ENCODE peak calls at places on chromosomes 5 and 9, in seven cellular contexts. One of them, this sample, is unnamed.

GRCh38 chr5:36928947-36929346 is 52.4 kb downstream of the NIPBL start:
- DNase-seq in NB4: no peak
- DNase-seq in IMR-90: peak; percentile 86
- DNase-seq in AG10803: peak; percentile 51
- DNase-seq in heart right ventricle: no peak
- DNase-seq in lower lobe of right lung: no peak
- DNase-seq in upper lobe of right lung: no peak
- DNase-seq in this sample: peak; percentile 60

GRCh38 chr5:167652690-167653089 is 638.8 kb upstream of the WWC1 start:
- DNase-seq in IMR-90: peak; percentile 42
- DNase-seq in NB4: no peak
- DNase-seq in heart right ventricle: no peak
- DNase-seq in lower lobe of right lung: no peak
- DNase-seq in AG10803: no peak
- DNase-seq in upper lobe of right lung: no peak
- DNase-seq in this sample: no peak

GRCh38 chr5:15492545-15492944 is 7.4 kb upstream of the FBXL7 start:
- DNase-seq in AG10803: no peak
- DNase-seq in heart right ventricle: no peak
- DNase-seq in upper lobe of right lung: no peak
- DNase-seq in IMR-90: no peak
- DNase-seq in lower lobe of right lung: no peak
- DNase-seq in NB4: no peak
- DNase-seq in this sample: peak; percentile 7

GRCh38 chr5:35141739-35142138 is 88.5 kb downstream of the PRLR start:
- DNase-seq in upper lobe of right lung: no peak
- DNase-seq in IMR-90: no peak
- DNase-seq in NB4: no peak
- DNase-seq in lower lobe of right lung: no peak
- DNase-seq in heart right ventricle: no peak
- DNase-seq in AG10803: no peak
- DNase-seq in this sample: no peak

GRCh38 chr9:89579741-89580395 is 24.9 kb upstream of the GADD45G start:
- DNase-seq in lower lobe of right lung: no peak
- DNase-seq in IMR-90: no peak
- DNase-seq in heart right ventricle: no peak
- DNase-seq in upper lobe of right lung: no peak
- DNase-seq in NB4: peak; percentile 71
- DNase-seq in AG10803: no peak
- DNase-seq in this sample: no peak

GRCh38 chr5:2759696-2760461 is 8.4 kb upstream of the IRX2 start:
- DNase-seq in AG10803: no peak
- DNase-seq in lower lobe of right lung: no peak
- DNase-seq in NB4: no peak
- DNase-seq in IMR-90: no peak
- DNase-seq in heart right ventricle: no peak
- DNase-seq in upper lobe of right lung: no peak
- DNase-seq in this sample: no peak

GRCh38 chr5:134530375-134531077 is 5.1 kb downstream of the JADE2 start:
- DNase-seq in heart right ventricle: peak; percentile 52
- DNase-seq in lower lobe of right lung: no peak
- DNase-seq in IMR-90: peak; percentile 76
- DNase-seq in upper lobe of right lung: no peak
- DNase-seq in AG10803: peak; percentile 46
- DNase-seq in NB4: no peak
- DNase-seq in this sample: no peak

GRCh38 chr5:133240425-133241091 is 188.7 kb downstream of the HSPA4 start:
- DNase-seq in NB4: peak; percentile 91
- DNase-seq in lower lobe of right lung: no peak
- DNase-seq in heart right ventricle: peak; percentile 14
- DNase-seq in AG10803: peak; percentile 83
- DNase-seq in upper lobe of right lung: no peak
- DNase-seq in IMR-90: peak; percentile 99
- DNase-seq in this sample: peak; percentile 97

GRCh38 chr5:132751971-132752580 is 4.8 kb downstream of the CCNI2 start:
- DNase-seq in lower lobe of right lung: no peak
- DNase-seq in IMR-90: no peak
- DNase-seq in NB4: no peak
- DNase-seq in AG10803: no peak
- DNase-seq in heart right ventricle: no peak
- DNase-seq in upper lobe of right lung: no peak
- DNase-seq in this sample: no peak

GRCh38 chr9:37911271-37911681 is 7.3 kb upstream of the SLC25A51 start:
- DNase-seq in AG10803: peak; percentile 19
- DNase-seq in heart right ventricle: no peak
- DNase-seq in IMR-90: peak; percentile 41
- DNase-seq in upper lobe of right lung: no peak
- DNase-seq in lower lobe of right lung: no peak
- DNase-seq in NB4: no peak
- DNase-seq in this sample: no peak

GRCh38 chr5:87951661-87952060 is 317.0 kb downstream of the TMEM161B start:
- DNase-seq in NB4: no peak
- DNase-seq in lower lobe of right lung: no peak
- DNase-seq in IMR-90: no peak
- DNase-seq in AG10803: no peak
- DNase-seq in upper lobe of right lung: no peak
- DNase-seq in heart right ventricle: no peak
- DNase-seq in this sample: no peak

GRCh38 chr9:77433675-77434445 is 214.3 kb downstream of the GNA14 start:
- DNase-seq in AG10803: peak; percentile 74
- DNase-seq in upper lobe of right lung: peak; percentile 76
- DNase-seq in heart right ventricle: peak; percentile 53
- DNase-seq in lower lobe of right lung: peak; percentile 68
- DNase-seq in IMR-90: peak; percentile 74
- DNase-seq in NB4: peak; percentile 75
- DNase-seq in this sample: peak; percentile 80

GRCh38 chr9:4435197-4435596 is 55.1 kb upstream of the SLC1A1 start:
- DNase-seq in IMR-90: peak; percentile 23
- DNase-seq in upper lobe of right lung: no peak
- DNase-seq in lower lobe of right lung: no peak
- DNase-seq in NB4: peak; percentile 40
- DNase-seq in AG10803: peak; percentile 84
- DNase-seq in heart right ventricle: no peak
- DNase-seq in this sample: peak; percentile 82

GRCh38 chr5:178535299-178536175 is 54.7 kb downstream of the COL23A1 start:
- DNase-seq in upper lobe of right lung: peak; percentile 63
- DNase-seq in heart right ventricle: peak; percentile 78
- DNase-seq in lower lobe of right lung: no peak
- DNase-seq in AG10803: peak; percentile 62
- DNase-seq in IMR-90: no peak
- DNase-seq in NB4: peak; percentile 92
- DNase-seq in this sample: no peak

GRCh38 chr5:138230981-138231589 is 18.0 kb upstream of the CDC23 start:
- DNase-seq in lower lobe of right lung: no peak
- DNase-seq in IMR-90: no peak
- DNase-seq in NB4: peak; percentile 38
- DNase-seq in heart right ventricle: peak; percentile 23
- DNase-seq in upper lobe of right lung: no peak
- DNase-seq in AG10803: peak; percentile 16
- DNase-seq in this sample: peak; percentile 79

GRCh38 chr5:56172225-56172624 is 60.9 kb downstream of the ANKRD55 start:
- DNase-seq in heart right ventricle: no peak
- DNase-seq in lower lobe of right lung: no peak
- DNase-seq in upper lobe of right lung: no peak
- DNase-seq in NB4: no peak
- DNase-seq in IMR-90: peak; percentile 59
- DNase-seq in AG10803: peak; percentile 84
- DNase-seq in this sample: peak; percentile 96

GRCh38 chr9:100129772-100130171 is 30.7 kb downstream of the INVS start:
- DNase-seq in AG10803: peak; percentile 29
- DNase-seq in NB4: no peak
- DNase-seq in IMR-90: no peak
- DNase-seq in lower lobe of right lung: no peak
- DNase-seq in heart right ventricle: no peak
- DNase-seq in upper lobe of right lung: no peak
- DNase-seq in this sample: no peak

GRCh38 chr5:14809369-14810144 is 62.0 kb downstream of the ANKH start:
- DNase-seq in NB4: peak; percentile 98
- DNase-seq in upper lobe of right lung: no peak
- DNase-seq in IMR-90: peak; percentile 93
- DNase-seq in lower lobe of right lung: peak; percentile 62
- DNase-seq in heart right ventricle: peak; percentile 66
- DNase-seq in AG10803: peak; percentile 85
- DNase-seq in this sample: peak; percentile 82

GRCh38 chr5:53076014-53076413 is 33.5 kb downstream of the MOCS2 start:
- DNase-seq in AG10803: peak; percentile 23
- DNase-seq in heart right ventricle: no peak
- DNase-seq in upper lobe of right lung: no peak
- DNase-seq in lower lobe of right lung: no peak
- DNase-seq in NB4: no peak
- DNase-seq in IMR-90: no peak
- DNase-seq in this sample: peak; percentile 44

GRCh38 chr5:56039985-56040384 is 45.2 kb upstream of the IL6ST start:
- DNase-seq in upper lobe of right lung: no peak
- DNase-seq in heart right ventricle: no peak
- DNase-seq in lower lobe of right lung: no peak
- DNase-seq in IMR-90: peak; percentile 51
- DNase-seq in AG10803: no peak
- DNase-seq in NB4: no peak
- DNase-seq in this sample: peak; percentile 80

GRCh38 chr9:113787871-113788270 is 88.2 kb upstream of the ZNF618 start:
- DNase-seq in lower lobe of right lung: no peak
- DNase-seq in heart right ventricle: no peak
- DNase-seq in AG10803: no peak
- DNase-seq in IMR-90: no peak
- DNase-seq in NB4: no peak
- DNase-seq in upper lobe of right lung: no peak
- DNase-seq in this sample: no peak

GRCh38 chr9:75148551-75148950 is 60.2 kb downstream of the OSTF1 start:
- DNase-seq in NB4: peak; percentile 4
- DNase-seq in lower lobe of right lung: no peak
- DNase-seq in IMR-90: peak; percentile 95
- DNase-seq in AG10803: peak; percentile 92
- DNase-seq in upper lobe of right lung: no peak
- DNase-seq in heart right ventricle: no peak
- DNase-seq in this sample: peak; percentile 88

GRCh38 chr5:133531634-133532033 is 80.7 kb downstream of the FSTL4 start:
- DNase-seq in lower lobe of right lung: no peak
- DNase-seq in heart right ventricle: peak; percentile 25
- DNase-seq in AG10803: peak; percentile 36
- DNase-seq in IMR-90: peak; percentile 17
- DNase-seq in upper lobe of right lung: no peak
- DNase-seq in NB4: no peak
- DNase-seq in this sample: peak; percentile 40

GRCh38 chr9:89597711-89598707 is 6.8 kb upstream of the GADD45G start:
- DNase-seq in NB4: peak; percentile 73
- DNase-seq in AG10803: peak; percentile 49
- DNase-seq in lower lobe of right lung: no peak
- DNase-seq in upper lobe of right lung: no peak
- DNase-seq in heart right ventricle: peak; percentile 61
- DNase-seq in IMR-90: peak; percentile 59
- DNase-seq in this sample: peak; percentile 71

GRCh38 chr9:110143969-110144545 is 63.9 kb downstream of the C9orf152 start:
- DNase-seq in NB4: no peak
- DNase-seq in heart right ventricle: no peak
- DNase-seq in lower lobe of right lung: no peak
- DNase-seq in upper lobe of right lung: no peak
- DNase-seq in IMR-90: no peak
- DNase-seq in AG10803: no peak
- DNase-seq in this sample: no peak

GRCh38 chr9:110142253-110142652 is 65.7 kb downstream of the C9orf152 start:
- DNase-seq in IMR-90: no peak
- DNase-seq in NB4: no peak
- DNase-seq in heart right ventricle: no peak
- DNase-seq in upper lobe of right lung: no peak
- DNase-seq in AG10803: no peak
- DNase-seq in lower lobe of right lung: no peak
- DNase-seq in this sample: no peak

GRCh38 chr9:110142868-110143866 is 64.8 kb downstream of the C9orf152 start:
- DNase-seq in lower lobe of right lung: no peak
- DNase-seq in AG10803: no peak
- DNase-seq in NB4: no peak
- DNase-seq in IMR-90: no peak
- DNase-seq in upper lobe of right lung: no peak
- DNase-seq in heart right ventricle: no peak
- DNase-seq in this sample: peak; percentile 46

GRCh38 chr9:110141118-110141797 is 66.7 kb downstream of the C9orf152 start:
- DNase-seq in AG10803: peak; percentile 100
- DNase-seq in NB4: no peak
- DNase-seq in upper lobe of right lung: no peak
- DNase-seq in lower lobe of right lung: no peak
- DNase-seq in heart right ventricle: peak; percentile 61
- DNase-seq in IMR-90: peak; percentile 99
- DNase-seq in this sample: peak; percentile 99

GRCh38 chr9:110140276-110140675 is 67.7 kb downstream of the C9orf152 start:
- DNase-seq in AG10803: no peak
- DNase-seq in IMR-90: no peak
- DNase-seq in NB4: no peak
- DNase-seq in heart right ventricle: no peak
- DNase-seq in upper lobe of right lung: no peak
- DNase-seq in lower lobe of right lung: no peak
- DNase-seq in this sample: no peak
- TF ChIP-seq CTCF in AG10803: peak; percentile 14
- TF ChIP-seq CTCF in IMR-90: no peak
- TF ChIP-seq CTCF in NB4: no peak
- TF ChIP-seq CTCF in heart right ventricle: no peak
- TF ChIP-seq CTCF in upper lobe of right lung: no peak
- TF ChIP-seq CTCF in lower lobe of right lung: no peak
- TF ChIP-seq CTCF in this sample: no peak

GRCh38 chr9:106092083-106092482 is 397.7 kb downstream of the TMEM38B start:
- DNase-seq in AG10803: no peak
- DNase-seq in upper lobe of right lung: no peak
- DNase-seq in IMR-90: no peak
- DNase-seq in heart right ventricle: no peak
- DNase-seq in lower lobe of right lung: no peak
- DNase-seq in NB4: no peak
- DNase-seq in this sample: no peak
- TF ChIP-seq CTCF in AG10803: no peak
- TF ChIP-seq CTCF in upper lobe of right lung: no peak
- TF ChIP-seq CTCF in IMR-90: no peak
- TF ChIP-seq CTCF in heart right ventricle: no peak
- TF ChIP-seq CTCF in lower lobe of right lung: no peak
- TF ChIP-seq CTCF in NB4: no peak
- TF ChIP-seq CTCF in this sample: no peak

GRCh38 chr5:135851907-135852805 is 17.7 kb downstream of the SLC25A48 start:
- DNase-seq in lower lobe of right lung: no peak
- DNase-seq in upper lobe of right lung: no peak
- DNase-seq in AG10803: no peak
- DNase-seq in NB4: no peak
- DNase-seq in IMR-90: no peak
- DNase-seq in heart right ventricle: no peak
- DNase-seq in this sample: no peak
- TF ChIP-seq CTCF in lower lobe of right lung: no peak
- TF ChIP-seq CTCF in upper lobe of right lung: no peak
- TF ChIP-seq CTCF in AG10803: no peak
- TF ChIP-seq CTCF in NB4: no peak
- TF ChIP-seq CTCF in IMR-90: no peak
- TF ChIP-seq CTCF in heart right ventricle: no peak
- TF ChIP-seq CTCF in this sample: no peak

DNA sequence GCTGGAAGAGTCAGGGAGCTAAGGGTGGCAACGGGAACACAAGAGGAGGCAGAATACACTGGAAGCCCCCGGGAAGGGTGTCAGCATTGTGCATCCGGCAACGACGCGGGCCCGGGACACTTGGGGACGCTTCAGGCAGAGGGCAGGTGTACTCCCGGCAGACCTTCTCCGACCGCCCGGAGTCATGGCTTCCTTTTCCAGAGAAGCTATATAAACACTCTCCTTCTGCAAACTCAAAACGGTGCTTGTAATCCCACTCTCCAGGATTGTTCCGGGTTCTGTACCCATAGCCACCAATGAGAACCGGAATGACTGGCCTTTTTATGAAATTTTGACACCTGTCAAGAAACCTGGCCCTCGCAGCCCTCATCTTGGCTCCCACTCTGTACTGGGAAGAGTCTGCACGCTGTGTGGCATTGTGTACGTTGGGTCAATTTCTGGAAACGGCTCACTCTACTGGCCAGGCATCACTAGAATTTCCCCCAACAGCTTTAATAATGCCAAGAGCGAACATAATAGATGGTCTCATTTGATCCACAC is 462 bp upstream of the MCC start:
- DNase-seq in AG10803: no peak
- DNase-seq in heart right ventricle: no peak
- DNase-seq in IMR-90: peak; percentile 4
- DNase-seq in lower lobe of right lung: no peak
- DNase-seq in upper lobe of right lung: no peak
- DNase-seq in NB4: no peak
- DNase-seq in this sample: peak; percentile 25
- TF ChIP-seq CTCF in AG10803: no peak
- TF ChIP-seq CTCF in heart right ventricle: no peak
- TF ChIP-seq CTCF in IMR-90: no peak
- TF ChIP-seq CTCF in lower lobe of right lung: no peak
- TF ChIP-seq CTCF in upper lobe of right lung: no peak
- TF ChIP-seq CTCF in NB4: no peak
- TF ChIP-seq CTCF in this sample: no peak